ENCODE peak calls at places on chromosomes 5 and 9, in ten cellular contexts. One of them, this sample, is unnamed.

GRCh38 chr5:157603333-157604190 is 28.0 kb upstream of the ADAM19 start:
- DNase-seq in endodermal cell: no peak
- DNase-seq in IMR-90: peak; percentile 93
- DNase-seq in SJSA1: peak; percentile 88
- DNase-seq in SK-N-SH: no peak
- DNase-seq in uterus: no peak
- DNase-seq in HCT116: peak; percentile 90
- DNase-seq in astrocyte: peak; percentile 96
- DNase-seq in GM23248: peak; percentile 93
- DNase-seq in tibial nerve: no peak
- DNase-seq in this sample: peak; percentile 66

GRCh38 chr5:73189816-73190451 is 16.9 kb downstream of the TMEM174 start:
- DNase-seq in endodermal cell: peak; percentile 70
- DNase-seq in GM23248: peak; percentile 85
- DNase-seq in SJSA1: no peak
- DNase-seq in tibial nerve: no peak
- DNase-seq in IMR-90: peak; percentile 72
- DNase-seq in SK-N-SH: no peak
- DNase-seq in uterus: no peak
- DNase-seq in HCT116: no peak
- DNase-seq in astrocyte: peak; percentile 75
- DNase-seq in this sample: no peak

GRCh38 chr9:69325409-69326212 is 596 bp downstream of the ENTREP1 start:
- DNase-seq in tibial nerve: no peak
- DNase-seq in SK-N-SH: peak; percentile 70
- DNase-seq in GM23248: peak; percentile 32
- DNase-seq in IMR-90: no peak
- DNase-seq in HCT116: no peak
- DNase-seq in astrocyte: no peak
- DNase-seq in uterus: no peak
- DNase-seq in endodermal cell: peak; percentile 78
- DNase-seq in SJSA1: no peak
- DNase-seq in this sample: no peak

GRCh38 chr5:103669615-103670014 is 107.0 kb upstream of the NUDT12 start:
- DNase-seq in astrocyte: no peak
- DNase-seq in SK-N-SH: no peak
- DNase-seq in HCT116: no peak
- DNase-seq in IMR-90: no peak
- DNase-seq in endodermal cell: no peak
- DNase-seq in GM23248: no peak
- DNase-seq in tibial nerve: no peak
- DNase-seq in uterus: no peak
- DNase-seq in SJSA1: no peak
- DNase-seq in this sample: no peak

GRCh38 chr9:9170735-9171134 is 1371.2 kb upstream of the DMAC1 start:
- DNase-seq in IMR-90: no peak
- DNase-seq in SK-N-SH: peak; percentile 28
- DNase-seq in GM23248: no peak
- DNase-seq in astrocyte: no peak
- DNase-seq in HCT116: no peak
- DNase-seq in uterus: no peak
- DNase-seq in tibial nerve: no peak
- DNase-seq in SJSA1: no peak
- DNase-seq in endodermal cell: no peak
- DNase-seq in this sample: no peak

GRCh38 chr5:147174671-147175070 is 60.2 kb upstream of the STK32A start:
- DNase-seq in IMR-90: no peak
- DNase-seq in astrocyte: no peak
- DNase-seq in SK-N-SH: no peak
- DNase-seq in HCT116: no peak
- DNase-seq in SJSA1: no peak
- DNase-seq in uterus: no peak
- DNase-seq in endodermal cell: no peak
- DNase-seq in GM23248: no peak
- DNase-seq in tibial nerve: no peak
- DNase-seq in this sample: no peak

GRCh38 chr9:68834931-68835520 is 130.0 kb downstream of the PIP5K1B start:
- DNase-seq in SJSA1: no peak
- DNase-seq in endodermal cell: no peak
- DNase-seq in HCT116: no peak
- DNase-seq in astrocyte: no peak
- DNase-seq in GM23248: no peak
- DNase-seq in SK-N-SH: no peak
- DNase-seq in IMR-90: no peak
- DNase-seq in uterus: no peak
- DNase-seq in tibial nerve: no peak
- DNase-seq in this sample: no peak

GRCh38 chr9:114014044-114014443 is 64.1 kb downstream of the AMBP start:
- DNase-seq in SJSA1: no peak
- DNase-seq in endodermal cell: no peak
- DNase-seq in tibial nerve: no peak
- DNase-seq in HCT116: no peak
- DNase-seq in astrocyte: no peak
- DNase-seq in SK-N-SH: no peak
- DNase-seq in GM23248: no peak
- DNase-seq in IMR-90: no peak
- DNase-seq in uterus: no peak
- DNase-seq in this sample: no peak

DNA sequence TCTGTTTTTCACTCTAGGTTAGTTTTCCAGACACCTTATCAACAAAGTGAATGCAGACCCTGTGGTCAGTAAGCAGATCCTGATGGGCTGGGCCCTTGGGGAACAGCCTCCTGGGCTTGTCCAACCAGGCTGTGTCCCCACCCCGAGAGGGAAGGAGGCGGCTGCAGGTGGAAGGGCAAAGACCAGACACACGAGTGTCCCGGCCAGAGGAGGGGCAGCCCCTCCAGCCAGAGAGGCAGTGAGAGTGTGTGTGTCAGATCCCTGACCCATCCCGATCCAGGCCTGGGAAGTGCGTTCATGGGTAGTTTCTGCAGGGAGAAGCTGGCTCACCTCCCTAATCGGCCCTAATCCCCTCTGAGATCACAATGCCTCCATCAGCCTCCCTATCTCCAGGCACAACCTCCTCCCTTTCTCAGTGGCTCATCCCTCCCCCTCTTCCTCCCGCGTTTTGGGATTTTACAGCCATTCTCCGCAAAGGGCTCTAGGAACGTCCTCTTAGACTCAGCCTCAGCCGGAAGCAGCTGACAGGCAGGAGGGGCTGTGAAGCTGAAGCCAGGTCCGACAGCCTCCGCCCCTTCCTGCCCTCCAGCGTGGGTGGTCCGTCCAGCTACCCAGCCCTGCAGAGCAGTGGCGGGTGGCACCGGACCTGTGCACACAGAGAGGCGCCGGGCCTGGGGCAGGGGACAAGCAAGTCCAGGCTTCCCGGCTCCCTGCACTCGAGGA is 9.7 kb downstream of the SLC12A7 start:
- DNase-seq in tibial nerve: no peak
- DNase-seq in SJSA1: peak; percentile 94
- DNase-seq in astrocyte: no peak
- DNase-seq in SK-N-SH: no peak
- DNase-seq in endodermal cell: peak; percentile 78
- DNase-seq in IMR-90: peak; percentile 18
- DNase-seq in HCT116: no peak
- DNase-seq in uterus: no peak
- DNase-seq in GM23248: no peak
- DNase-seq in this sample: no peak
- H3K4me3 ChIP-seq in tibial nerve: no peak overlapping the region
- H3K4me3 ChIP-seq in SJSA1: no peak overlapping the region
- H3K4me3 ChIP-seq in astrocyte: no peak overlapping the region
- H3K4me3 ChIP-seq in SK-N-SH: no peak overlapping the region
- H3K4me3 ChIP-seq in endodermal cell: peak overlapping the region; percentile 69
- H3K4me3 ChIP-seq in IMR-90: no peak overlapping the region
- H3K4me3 ChIP-seq in HCT116: no peak overlapping the region
- H3K4me3 ChIP-seq in uterus: no peak overlapping the region
- H3K4me3 ChIP-seq in GM23248: no peak overlapping the region
- H3K4me3 ChIP-seq in this sample: no peak overlapping the region

GRCh38 chr5:141409598-141410306 is 1.9 kb downstream of the PCDHGB6 start:
- DNase-seq in GM23248: no peak
- DNase-seq in SJSA1: no peak
- DNase-seq in SK-N-SH: no peak
- DNase-seq in endodermal cell: no peak
- DNase-seq in uterus: no peak
- DNase-seq in IMR-90: no peak
- DNase-seq in tibial nerve: no peak
- DNase-seq in astrocyte: no peak
- DNase-seq in HCT116: no peak
- DNase-seq in this sample: no peak

GRCh38 chr5:141413540-141414069 is 818 bp downstream of the PCDHGA10 start:
- DNase-seq in IMR-90: no peak
- DNase-seq in tibial nerve: no peak
- DNase-seq in GM23248: no peak
- DNase-seq in uterus: no peak
- DNase-seq in HCT116: peak; percentile 7
- DNase-seq in SK-N-SH: no peak
- DNase-seq in endodermal cell: no peak
- DNase-seq in astrocyte: no peak
- DNase-seq in SJSA1: no peak
- DNase-seq in this sample: no peak

GRCh38 chr5:141411575-141411974 is 1.2 kb upstream of the PCDHGA10 start:
- DNase-seq in tibial nerve: no peak
- DNase-seq in GM23248: no peak
- DNase-seq in HCT116: no peak
- DNase-seq in astrocyte: no peak
- DNase-seq in endodermal cell: no peak
- DNase-seq in SK-N-SH: no peak
- DNase-seq in IMR-90: no peak
- DNase-seq in uterus: no peak
- DNase-seq in SJSA1: no peak
- DNase-seq in this sample: no peak

DNA sequence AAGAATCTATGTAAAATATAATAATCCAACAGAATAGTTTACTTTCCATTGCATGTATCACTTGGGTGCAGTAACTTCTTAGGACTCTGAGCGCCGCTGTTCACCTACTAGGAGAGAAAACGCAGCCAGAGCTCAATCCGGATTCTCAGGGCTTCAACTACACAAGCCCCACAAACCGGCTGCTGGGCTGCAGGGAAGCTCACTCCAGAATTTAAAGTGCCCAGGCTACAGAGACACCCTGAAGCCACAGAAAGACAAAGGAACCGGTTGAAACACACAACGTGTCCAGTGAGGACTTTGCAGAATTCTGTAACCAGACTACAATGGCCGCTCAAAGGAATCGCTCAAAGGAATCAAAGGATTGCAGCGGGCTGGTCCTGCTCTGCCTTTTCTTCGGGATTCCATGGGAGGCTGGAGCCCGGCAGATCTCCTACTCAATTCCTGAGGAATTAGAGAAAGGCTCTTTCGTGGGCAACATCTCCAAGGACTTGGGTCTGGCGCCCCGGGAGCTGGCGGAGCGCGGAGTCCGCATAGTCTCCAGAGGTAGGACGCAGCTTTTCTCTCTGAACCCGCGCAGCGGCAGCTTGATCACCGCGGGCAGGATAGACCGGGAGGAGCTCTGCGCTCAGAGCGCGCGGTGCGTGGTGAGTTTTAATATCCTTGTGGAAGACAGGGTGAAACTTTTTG is at the start of gene PCDHGA10:
- DNase-seq in IMR-90: peak; percentile 80
- DNase-seq in endodermal cell: peak; percentile 85
- DNase-seq in SK-N-SH: no peak
- DNase-seq in GM23248: peak; percentile 94
- DNase-seq in HCT116: peak; percentile 71
- DNase-seq in uterus: no peak
- DNase-seq in astrocyte: peak; percentile 47
- DNase-seq in SJSA1: no peak
- DNase-seq in tibial nerve: no peak
- DNase-seq in this sample: no peak
- H3K9me3 ChIP-seq in IMR-90: peaks cover 50% of the 10 kb centered on the region
- H3K9me3 ChIP-seq in endodermal cell: peaks cover 29% of the 10 kb centered on the region
- H3K9me3 ChIP-seq in SK-N-SH: no peaks in the 10 kb centered on the region
- H3K9me3 ChIP-seq in GM23248: no peaks in the 10 kb centered on the region
- H3K9me3 ChIP-seq in HCT116: no peaks in the 10 kb centered on the region
- H3K9me3 ChIP-seq in uterus: peaks cover 97% of the 10 kb centered on the region
- H3K9me3 ChIP-seq in astrocyte: peaks cover 33% of the 10 kb centered on the region
- H3K9me3 ChIP-seq in SJSA1: peaks cover 14% of the 10 kb centered on the region
- H3K9me3 ChIP-seq in tibial nerve: peaks cover 5% of the 10 kb centered on the region
- H3K9me3 ChIP-seq in this sample: peaks cover 3% of the 10 kb centered on the region

GRCh38 chr9:134658378-134658955 is 16.9 kb downstream of the COL5A1 start:
- DNase-seq in uterus: no peak
- DNase-seq in GM23248: no peak
- DNase-seq in SJSA1: no peak
- DNase-seq in SK-N-SH: no peak
- DNase-seq in HCT116: no peak
- DNase-seq in IMR-90: no peak
- DNase-seq in astrocyte: no peak
- DNase-seq in tibial nerve: no peak
- DNase-seq in endodermal cell: peak; percentile 67
- DNase-seq in this sample: no peak
- H3K27ac ChIP-seq in uterus: peak overlapping the region; percentile 83
- H3K27ac ChIP-seq in GM23248: peak overlapping the region; percentile 97
- H3K27ac ChIP-seq in SJSA1: no peak overlapping the region
- H3K27ac ChIP-seq in SK-N-SH: peak overlapping the region; percentile 97
- H3K27ac ChIP-seq in HCT116: no peak overlapping the region
- H3K27ac ChIP-seq in IMR-90: no peak overlapping the region
- H3K27ac ChIP-seq in astrocyte: no peak overlapping the region
- H3K27ac ChIP-seq in tibial nerve: no peak overlapping the region
- H3K27ac ChIP-seq in endodermal cell: no peak overlapping the region
- H3K27ac ChIP-seq in this sample: no peak overlapping the region

GRCh38 chr5:62307364-62307689 is 1.3 kb downstream of the KIF2A start:
- DNase-seq in SK-N-SH: no peak
- DNase-seq in GM23248: no peak
- DNase-seq in endodermal cell: no peak
- DNase-seq in HCT116: no peak
- DNase-seq in astrocyte: no peak
- DNase-seq in IMR-90: no peak
- DNase-seq in SJSA1: no peak
- DNase-seq in tibial nerve: no peak
- DNase-seq in uterus: no peak
- DNase-seq in this sample: no peak

GRCh38 chr5:62310426-62311105 is 4.6 kb downstream of the KIF2A start:
- DNase-seq in uterus: no peak
- DNase-seq in tibial nerve: no peak
- DNase-seq in SK-N-SH: no peak
- DNase-seq in astrocyte: no peak
- DNase-seq in SJSA1: no peak
- DNase-seq in GM23248: peak; percentile 33
- DNase-seq in IMR-90: no peak
- DNase-seq in endodermal cell: no peak
- DNase-seq in HCT116: no peak
- DNase-seq in this sample: no peak

GRCh38 chr5:62306494-62307363 is 723 bp downstream of the KIF2A start:
- DNase-seq in tibial nerve: no peak
- DNase-seq in SK-N-SH: peak; percentile 44
- DNase-seq in IMR-90: peak; percentile 35
- DNase-seq in HCT116: no peak
- DNase-seq in uterus: peak; percentile 29
- DNase-seq in SJSA1: peak; percentile 54
- DNase-seq in astrocyte: peak; percentile 34
- DNase-seq in endodermal cell: peak; percentile 82
- DNase-seq in GM23248: peak; percentile 74
- DNase-seq in this sample: peak; percentile 39

GRCh38 chr5:62308439-62308838 is 2.4 kb downstream of the KIF2A start:
- DNase-seq in tibial nerve: no peak
- DNase-seq in SJSA1: no peak
- DNase-seq in HCT116: no peak
- DNase-seq in uterus: no peak
- DNase-seq in IMR-90: no peak
- DNase-seq in endodermal cell: no peak
- DNase-seq in SK-N-SH: no peak
- DNase-seq in GM23248: no peak
- DNase-seq in astrocyte: no peak
- DNase-seq in this sample: no peak

DNA sequence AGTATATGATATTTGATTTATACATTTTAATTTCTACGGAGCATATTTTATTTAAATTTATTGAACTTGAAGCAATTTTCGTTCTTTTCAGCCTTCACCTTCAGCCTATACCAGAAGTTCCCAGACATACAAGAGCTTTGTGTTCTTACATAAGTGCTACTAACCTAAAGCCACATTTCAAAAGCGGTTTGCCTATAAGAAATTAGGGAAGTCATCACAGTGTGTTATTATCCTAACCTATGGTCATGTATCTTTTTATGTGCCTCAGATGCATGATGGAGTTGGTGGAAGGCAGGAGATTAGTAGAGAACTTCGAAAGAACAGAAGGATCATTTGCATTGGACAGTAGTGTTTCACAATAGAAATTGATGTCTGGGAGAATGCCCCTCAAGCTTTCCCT is 3.1 kb downstream of the KIF2A start:
- DNase-seq in tibial nerve: no peak
- DNase-seq in HCT116: no peak
- DNase-seq in uterus: no peak
- DNase-seq in SK-N-SH: no peak
- DNase-seq in GM23248: no peak
- DNase-seq in SJSA1: no peak
- DNase-seq in IMR-90: no peak
- DNase-seq in astrocyte: no peak
- DNase-seq in endodermal cell: no peak
- DNase-seq in this sample: no peak
- H3K4me3 ChIP-seq in tibial nerve: no peak overlapping the region
- H3K4me3 ChIP-seq in HCT116: no peak overlapping the region
- H3K4me3 ChIP-seq in uterus: no peak overlapping the region
- H3K4me3 ChIP-seq in SK-N-SH: no peak overlapping the region
- H3K4me3 ChIP-seq in GM23248: no peak overlapping the region
- H3K4me3 ChIP-seq in SJSA1: no peak overlapping the region
- H3K4me3 ChIP-seq in IMR-90: no peak overlapping the region
- H3K4me3 ChIP-seq in astrocyte: no peak overlapping the region
- H3K4me3 ChIP-seq in endodermal cell: no peak overlapping the region
- H3K4me3 ChIP-seq in this sample: no peak overlapping the region